ENCODE peak calls at places on chromosomes 5 and 9, in eight cellular contexts. One of them, this sample, is unnamed.

GRCh38 chr9:2559212-2560152 is 62.1 kb upstream of the VLDLR start:
- DNase-seq in foreskin keratinocyte: peak
- DNase-seq in thyroid gland: peak
- DNase-seq in heart left ventricle: peak
- DNase-seq in colonic mucosa: peak
- DNase-seq in tibial artery: peak
- DNase-seq in gastrocnemius medialis: peak
- DNase-seq in PC-9: peak
- DNase-seq in this sample: peak

GRCh38 chr5:174717826-174718455 is 6.4 kb upstream of the MSX2 start:
- DNase-seq in foreskin keratinocyte: no peak
- DNase-seq in thyroid gland: no peak
- DNase-seq in heart left ventricle: no peak
- DNase-seq in colonic mucosa: no peak
- DNase-seq in tibial artery: no peak
- DNase-seq in gastrocnemius medialis: no peak
- DNase-seq in PC-9: no peak
- DNase-seq in this sample: peak

GRCh38 chr9:99150456-99151171 is 45.7 kb downstream of the TGFBR1 start:
- DNase-seq in foreskin keratinocyte: no peak
- DNase-seq in thyroid gland: no peak
- DNase-seq in heart left ventricle: no peak
- DNase-seq in colonic mucosa: no peak
- DNase-seq in tibial artery: no peak
- DNase-seq in gastrocnemius medialis: no peak
- DNase-seq in PC-9: no peak
- DNase-seq in this sample: no peak

GRCh38 chr9:21295992-21296391 is 9.1 kb downstream of the IFNA5 start:
- DNase-seq in foreskin keratinocyte: no peak
- DNase-seq in thyroid gland: no peak
- DNase-seq in heart left ventricle: no peak
- DNase-seq in colonic mucosa: no peak
- DNase-seq in tibial artery: no peak
- DNase-seq in gastrocnemius medialis: no peak
- DNase-seq in PC-9: no peak
- DNase-seq in this sample: no peak

GRCh38 chr5:143094087-143094511 is 309.4 kb downstream of the NR3C1 start:
- DNase-seq in foreskin keratinocyte: no peak
- DNase-seq in thyroid gland: peak
- DNase-seq in heart left ventricle: no peak
- DNase-seq in colonic mucosa: no peak
- DNase-seq in tibial artery: no peak
- DNase-seq in gastrocnemius medialis: no peak
- DNase-seq in PC-9: no peak
- DNase-seq in this sample: no peak

GRCh38 chr5:944992-945685 is 52.5 kb downstream of the TRIP13 start:
- DNase-seq in foreskin keratinocyte: no peak
- DNase-seq in thyroid gland: no peak
- DNase-seq in heart left ventricle: no peak
- DNase-seq in colonic mucosa: no peak
- DNase-seq in tibial artery: no peak
- DNase-seq in gastrocnemius medialis: no peak
- DNase-seq in PC-9: no peak
- DNase-seq in this sample: no peak

GRCh38 chr9:23245067-23245466 is 581.0 kb downstream of the ELAVL2 start:
- DNase-seq in foreskin keratinocyte: no peak
- DNase-seq in thyroid gland: no peak
- DNase-seq in heart left ventricle: no peak
- DNase-seq in colonic mucosa: no peak
- DNase-seq in tibial artery: no peak
- DNase-seq in gastrocnemius medialis: no peak
- DNase-seq in PC-9: no peak
- DNase-seq in this sample: no peak

GRCh38 chr9:130140701-130141100 is 31.5 kb upstream of the NCS1 start:
- DNase-seq in foreskin keratinocyte: no peak
- DNase-seq in thyroid gland: no peak
- DNase-seq in heart left ventricle: no peak
- DNase-seq in colonic mucosa: no peak
- DNase-seq in tibial artery: no peak
- DNase-seq in gastrocnemius medialis: no peak
- DNase-seq in PC-9: no peak
- DNase-seq in this sample: no peak

GRCh38 chr9:26603637-26604036 is 289.0 kb downstream of the CAAP1 start:
- DNase-seq in foreskin keratinocyte: no peak
- DNase-seq in thyroid gland: no peak
- DNase-seq in heart left ventricle: no peak
- DNase-seq in colonic mucosa: no peak
- DNase-seq in tibial artery: no peak
- DNase-seq in gastrocnemius medialis: no peak
- DNase-seq in PC-9: no peak
- DNase-seq in this sample: no peak

GRCh38 chr5:53335115-53335514 is 145.3 kb upstream of the FST start:
- DNase-seq in foreskin keratinocyte: peak
- DNase-seq in thyroid gland: no peak
- DNase-seq in heart left ventricle: no peak
- DNase-seq in colonic mucosa: no peak
- DNase-seq in tibial artery: no peak
- DNase-seq in gastrocnemius medialis: no peak
- DNase-seq in PC-9: no peak
- DNase-seq in this sample: no peak

GRCh38 chr5:38846379-38846967 is 661 bp downstream of the OSMR start:
- DNase-seq in foreskin keratinocyte: no peak
- DNase-seq in thyroid gland: peak
- DNase-seq in heart left ventricle: no peak
- DNase-seq in colonic mucosa: no peak
- DNase-seq in tibial artery: no peak
- DNase-seq in gastrocnemius medialis: no peak
- DNase-seq in PC-9: no peak
- DNase-seq in this sample: peak

GRCh38 chr5:137743031-137743640 is 7.2 kb upstream of the KLHL3 start:
- DNase-seq in foreskin keratinocyte: no peak
- DNase-seq in thyroid gland: peak
- DNase-seq in heart left ventricle: peak
- DNase-seq in colonic mucosa: peak
- DNase-seq in tibial artery: peak
- DNase-seq in gastrocnemius medialis: peak
- DNase-seq in PC-9: peak
- DNase-seq in this sample: peak

GRCh38 chr9:91066042-91066415 is 264.4 kb downstream of the SYK start:
- DNase-seq in foreskin keratinocyte: no peak
- DNase-seq in thyroid gland: no peak
- DNase-seq in heart left ventricle: no peak
- DNase-seq in colonic mucosa: no peak
- DNase-seq in tibial artery: no peak
- DNase-seq in gastrocnemius medialis: no peak
- DNase-seq in PC-9: no peak
- DNase-seq in this sample: no peak

GRCh38 chr9:124321416-124321815 is 63.7 kb downstream of the NEK6 start:
- DNase-seq in foreskin keratinocyte: no peak
- DNase-seq in thyroid gland: no peak
- DNase-seq in heart left ventricle: no peak
- DNase-seq in colonic mucosa: no peak
- DNase-seq in tibial artery: no peak
- DNase-seq in gastrocnemius medialis: no peak
- DNase-seq in PC-9: no peak
- DNase-seq in this sample: no peak

GRCh38 chr5:158619083-158619788 is 480.5 kb downstream of the EBF1 start:
- DNase-seq in foreskin keratinocyte: no peak
- DNase-seq in thyroid gland: no peak
- DNase-seq in heart left ventricle: no peak
- DNase-seq in colonic mucosa: no peak
- DNase-seq in tibial artery: no peak
- DNase-seq in gastrocnemius medialis: no peak
- DNase-seq in PC-9: no peak
- DNase-seq in this sample: no peak

GRCh38 chr5:132458651-132459030 is 31.9 kb downstream of the IRF1 start:
- DNase-seq in foreskin keratinocyte: no peak
- DNase-seq in thyroid gland: no peak
- DNase-seq in heart left ventricle: no peak
- DNase-seq in colonic mucosa: no peak
- DNase-seq in tibial artery: no peak
- DNase-seq in gastrocnemius medialis: no peak
- DNase-seq in PC-9: peak
- DNase-seq in this sample: peak
- H3K27ac ChIP-seq in foreskin keratinocyte: no peak
- H3K27ac ChIP-seq in thyroid gland: no peak
- H3K27ac ChIP-seq in heart left ventricle: peak
- H3K27ac ChIP-seq in colonic mucosa: peak
- H3K27ac ChIP-seq in tibial artery: no peak
- H3K27ac ChIP-seq in gastrocnemius medialis: peak
- H3K27ac ChIP-seq in PC-9: peak
- H3K27ac ChIP-seq in this sample: peak

DNA sequence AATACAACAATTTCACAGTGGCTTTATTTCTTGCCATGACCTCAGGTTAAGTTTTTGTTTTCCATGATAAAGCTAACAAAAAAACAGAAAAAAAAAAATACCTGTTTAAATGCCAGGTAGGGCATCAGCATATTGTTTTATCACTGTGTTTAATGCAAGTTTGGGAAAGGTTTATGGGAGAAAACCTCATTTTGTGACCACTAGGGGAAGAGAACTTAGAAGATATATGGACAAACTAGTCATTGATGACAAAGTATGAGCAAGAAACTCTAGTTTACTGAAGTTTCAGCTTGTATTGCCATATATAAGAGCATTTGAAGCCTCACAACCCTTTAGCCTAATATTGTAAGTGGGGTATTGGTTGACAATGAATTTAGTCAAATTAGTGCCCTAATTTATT is 1431.4 kb upstream of the CDH18 start:
- DNase-seq in foreskin keratinocyte: no peak
- DNase-seq in thyroid gland: no peak
- DNase-seq in heart left ventricle: no peak
- DNase-seq in colonic mucosa: no peak
- DNase-seq in tibial artery: no peak
- DNase-seq in gastrocnemius medialis: no peak
- DNase-seq in PC-9: no peak
- DNase-seq in this sample: no peak
- TF ChIP-seq CTCF in foreskin keratinocyte: no peak
- TF ChIP-seq CTCF in thyroid gland: no peak
- TF ChIP-seq CTCF in heart left ventricle: no peak
- TF ChIP-seq CTCF in colonic mucosa: no peak
- TF ChIP-seq CTCF in tibial artery: no peak
- TF ChIP-seq CTCF in gastrocnemius medialis: no peak
- TF ChIP-seq CTCF in PC-9: no peak
- TF ChIP-seq CTCF in this sample: no peak

GRCh38 chr9:104747565-104748358 is at the start of gene NIPSNAP3A:
- DNase-seq in foreskin keratinocyte: peak
- DNase-seq in thyroid gland: peak
- DNase-seq in heart left ventricle: peak
- DNase-seq in colonic mucosa: peak
- DNase-seq in tibial artery: peak
- DNase-seq in gastrocnemius medialis: peak
- DNase-seq in PC-9: peak
- DNase-seq in this sample: peak

GRCh38 chr9:104747245-104747564 is 278 bp upstream of the NIPSNAP3A start:
- DNase-seq in foreskin keratinocyte: no peak
- DNase-seq in thyroid gland: no peak
- DNase-seq in heart left ventricle: no peak
- DNase-seq in colonic mucosa: no peak
- DNase-seq in tibial artery: no peak
- DNase-seq in gastrocnemius medialis: no peak
- DNase-seq in PC-9: no peak
- DNase-seq in this sample: no peak

GRCh38 chr9:104750185-104750762 is 2.8 kb downstream of the NIPSNAP3A start:
- DNase-seq in foreskin keratinocyte: no peak
- DNase-seq in thyroid gland: no peak
- DNase-seq in heart left ventricle: no peak
- DNase-seq in colonic mucosa: no peak
- DNase-seq in tibial artery: no peak
- DNase-seq in gastrocnemius medialis: no peak
- DNase-seq in PC-9: no peak
- DNase-seq in this sample: no peak

GRCh38 chr9:104746798-104747197 is 685 bp upstream of the NIPSNAP3A start:
- DNase-seq in foreskin keratinocyte: no peak
- DNase-seq in thyroid gland: no peak
- DNase-seq in heart left ventricle: no peak
- DNase-seq in colonic mucosa: no peak
- DNase-seq in tibial artery: no peak
- DNase-seq in gastrocnemius medialis: no peak
- DNase-seq in PC-9: no peak
- DNase-seq in this sample: no peak

DNA sequence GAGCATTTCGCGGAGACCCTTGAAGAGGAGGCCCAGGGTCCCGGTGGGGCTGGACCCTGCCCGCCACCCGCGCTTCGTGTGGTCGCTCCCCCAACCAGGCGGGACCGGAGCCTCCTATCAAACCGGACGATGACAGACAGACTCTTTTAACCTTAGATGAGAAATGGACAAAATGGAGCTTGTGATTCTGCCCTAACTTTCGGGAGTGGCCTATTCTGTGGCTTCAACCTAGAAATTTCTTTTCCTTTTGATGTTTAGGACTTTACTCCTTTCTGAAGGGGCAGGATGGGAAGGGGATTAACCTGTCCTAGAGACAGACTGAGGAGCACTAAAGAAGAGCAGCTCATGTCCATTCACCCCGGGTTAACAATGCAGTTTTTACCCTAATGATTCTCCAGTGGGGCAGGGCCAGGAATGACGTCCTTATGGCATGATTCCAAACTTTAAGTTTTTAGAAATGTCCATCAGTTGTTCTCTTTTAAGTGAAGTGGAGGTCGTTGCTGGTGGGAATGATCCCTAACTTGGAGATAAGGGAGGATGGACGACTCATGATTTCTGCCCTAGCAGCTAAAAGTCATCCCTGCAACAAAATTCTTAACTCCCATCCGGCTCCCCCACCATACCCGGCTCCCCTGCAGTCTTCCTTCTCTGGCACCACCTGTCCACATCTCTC is 1.0 kb downstream of the NIPSNAP3A start:
- DNase-seq in foreskin keratinocyte: no peak
- DNase-seq in thyroid gland: peak
- DNase-seq in heart left ventricle: no peak
- DNase-seq in colonic mucosa: no peak
- DNase-seq in tibial artery: no peak
- DNase-seq in gastrocnemius medialis: no peak
- DNase-seq in PC-9: no peak
- DNase-seq in this sample: peak
- H3K27ac ChIP-seq in foreskin keratinocyte: peak
- H3K27ac ChIP-seq in thyroid gland: peak
- H3K27ac ChIP-seq in heart left ventricle: peak
- H3K27ac ChIP-seq in colonic mucosa: peak
- H3K27ac ChIP-seq in tibial artery: peak
- H3K27ac ChIP-seq in gastrocnemius medialis: peak
- H3K27ac ChIP-seq in PC-9: peak
- H3K27ac ChIP-seq in this sample: peak

DNA sequence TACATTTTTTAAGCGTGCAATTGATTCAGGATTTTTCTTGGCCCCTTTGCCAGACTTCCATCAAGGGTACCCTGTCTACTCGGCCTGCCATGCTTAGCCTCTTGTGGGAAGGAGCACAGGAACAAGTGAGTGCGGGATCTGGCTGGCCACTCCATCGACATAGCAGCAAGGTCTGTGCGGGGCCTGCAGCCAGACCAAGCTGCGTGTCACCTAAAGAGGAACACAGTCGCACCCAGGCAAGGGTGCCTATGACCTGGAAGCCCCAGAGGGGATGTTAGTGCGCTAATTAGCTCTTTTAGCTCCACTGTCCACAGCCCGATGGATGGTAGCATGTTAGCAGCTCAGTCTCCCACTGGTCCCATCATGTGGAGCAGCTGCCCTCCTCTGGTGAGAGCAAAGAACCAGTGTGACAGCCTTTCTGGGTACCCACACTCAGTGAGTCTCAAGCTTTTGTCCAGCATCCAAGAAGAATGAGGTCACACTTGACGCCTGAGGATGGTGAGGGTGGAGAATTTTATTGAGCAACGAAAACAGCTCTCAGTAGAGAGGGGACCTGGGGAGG is 38.7 kb downstream of the FTMT start:
- DNase-seq in foreskin keratinocyte: no peak
- DNase-seq in thyroid gland: no peak
- DNase-seq in heart left ventricle: no peak
- DNase-seq in colonic mucosa: no peak
- DNase-seq in tibial artery: no peak
- DNase-seq in gastrocnemius medialis: no peak
- DNase-seq in PC-9: no peak
- DNase-seq in this sample: no peak
- TF ChIP-seq CTCF in foreskin keratinocyte: no peak
- TF ChIP-seq CTCF in thyroid gland: no peak
- TF ChIP-seq CTCF in heart left ventricle: no peak
- TF ChIP-seq CTCF in colonic mucosa: no peak
- TF ChIP-seq CTCF in tibial artery: no peak
- TF ChIP-seq CTCF in gastrocnemius medialis: no peak
- TF ChIP-seq CTCF in PC-9: no peak
- TF ChIP-seq CTCF in this sample: no peak